ENCODE peak calls at places on chromosomes 2 and 18, in five cellular contexts. S, I, U, O and Y are unnamed samples.

GRCh38 chr2:144553379-144553778 is 33.5 kb upstream of the ZEB2 start:
- DNase-seq in S (no peak), I (no peak), U (peak; percentile 97), O (no peak), Y (no peak)

GRCh38 chr2:118115761-118116160 is 27.5 kb downstream of the INSIG2 start:
- DNase-seq in I (no peak), U (no peak), O (no peak), S (no peak), Y (no peak)

GRCh38 chr2:171541202-171541884 is 19.1 kb downstream of the CYBRD1 start:
- DNase-seq in U (no peak), I (no peak), O (no peak), S (no peak), Y (no peak)

GRCh38 chr18:21914739-21915319 is 174.2 kb downstream of the MIB1 start:
- DNase-seq in U (peak; percentile 51), O (no peak), S (peak; percentile 32), I (no peak), Y (no peak)

GRCh38 chr2:69518836-69519235 is 81.6 kb upstream of the NFU1 start:
- DNase-seq in I (no peak), U (no peak), O (no peak), S (peak; percentile 79), Y (no peak)

GRCh38 chr2:20671736-20672080 is 4.8 kb downstream of the GDF7 start:
- DNase-seq in S (no peak), O (no peak), I (no peak), U (no peak), Y (no peak)

GRCh38 chr2:234556848-234557573 is 60.1 kb upstream of the ARL4C start:
- DNase-seq in O (no peak), U (peak; percentile 47), I (no peak), S (no peak), Y (no peak)

GRCh38 chr2:47072728-47073191 is 82.3 kb downstream of the STPG4 start:
- DNase-seq in O (peak; percentile 59), U (no peak), S (peak; percentile 44), I (no peak), Y (peak; percentile 88)

GRCh38 chr2:133986076-133986837 is 267.6 kb upstream of the MGAT5 start:
- DNase-seq in S (no peak), O (no peak), U (peak; percentile 81), I (no peak), Y (no peak)

GRCh38 chr2:142693171-142693950 is 184.1 kb upstream of the KYNU start:
- DNase-seq in U (peak; percentile 3), S (no peak), I (no peak), O (no peak), Y (no peak)

GRCh38 chr18:55494899-55495298 is 93.1 kb downstream of the TCF4 start:
- DNase-seq in I (no peak), U (peak; percentile 68), O (no peak), S (no peak), Y (no peak)

GRCh38 chr2:45699032-45699658 is 47.7 kb downstream of the PRKCE start:
- DNase-seq in O (no peak), S (no peak), I (no peak), U (peak; percentile 77), Y (no peak)

GRCh38 chr2:69733338-69734039 is 8.4 kb upstream of the ANXA4 start:
- DNase-seq in I (no peak), O (no peak), U (no peak), S (no peak), Y (no peak)

GRCh38 chr18:23380001-23380550 is 73.0 kb upstream of the RIOK3 start:
- DNase-seq in S (no peak), I (no peak), U (peak; percentile 47), O (no peak), Y (no peak)

GRCh38 chr2:29420999-29421856 is 306.0 kb downstream of the CLIP4 start:
- DNase-seq in S (no peak), O (no peak), I (no peak), U (peak; percentile 14), Y (no peak)

GRCh38 chr2:217471329-217471728 is 531.5 kb downstream of the TNS1 start:
- DNase-seq in I (no peak), U (peak; percentile 79), O (no peak), S (no peak), Y (no peak)

GRCh38 chr2:165646321-165646801 is 147.7 kb downstream of the GALNT3 start:
- DNase-seq in S (no peak), I (no peak), O (no peak), U (peak; percentile 41), Y (no peak)

GRCh38 chr18:64208531-64208930 is 59.6 kb upstream of the LINC00305 start:
- DNase-seq in O (no peak), S (no peak), U (no peak), I (no peak), Y (no peak)

GRCh38 chr18:23069481-23069880 is 65.8 kb upstream of the CABLES1 start:
- DNase-seq in U (no peak), O (no peak), I (peak; percentile 15), S (no peak), Y (no peak)

GRCh38 chr2:86747708-86748627 is 27.9 kb downstream of the RMND5A start:
- DNase-seq in U (peak; percentile 85), I (no peak), O (no peak), S (peak; percentile 33), Y (no peak)